ENCODE peak calls at places on chromosomes 16 and 17, in five cellular contexts. B is stomach, G is endothelial cell of umbilical vein, W is adrenal gland, V is transverse colon. K is an unnamed sample. For H3K4me1, the result is how much of the 10 kb centered on the place peaks cover.

GRCh38 chr16:61890346-61890745 is 145.9 kb downstream of the CDH8 start:
- DNase-seq in B (no peak), G (no peak), W (no peak), V (no peak), K (no peak)

GRCh38 chr16:30025156-30025555 is 2.2 kb downstream of the C16orf92 start:
- DNase-seq in B (no peak), G (no peak), W (no peak), V (no peak), K (no peak)

GRCh38 chr17:17350491-17351355 is 47.5 kb downstream of the NT5M start:
- DNase-seq in B (peak), G (no peak), W (no peak), V (no peak), K (no peak)

GRCh38 chr17:82300707-82301270 is 16.6 kb downstream of the CD7 start:
- DNase-seq in B (peak), G (peak), W (peak), V (peak), K (peak)

GRCh38 chr16:28869201-28869600 is 5.6 kb downstream of the SH2B1 start:
- DNase-seq in B (no peak), G (no peak), W (no peak), V (no peak), K (no peak)

GRCh38 chr16:88060524-88061219 is 109.4 kb downstream of the BANP start:
- DNase-seq in B (no peak), G (no peak), W (no peak), V (no peak), K (no peak)

GRCh38 chr16:79954920-79955705 is 354.6 kb upstream of the MAF start:
- DNase-seq in B (no peak), G (no peak), W (no peak), V (no peak), K (no peak)

GRCh38 chr16:20866161-20866772 is 33.9 kb downstream of the DCUN1D3 start:
- DNase-seq in B (peak), G (peak), W (peak), V (peak), K (no peak)

GRCh38 chr17:42287305-42288077 is 807 bp upstream of the STAT5A start:
- DNase-seq in B (peak), G (peak), W (peak), V (peak), K (no peak)

GRCh38 chr17:48505788-48506187 is 25.0 kb downstream of the HOXB1 start:
- DNase-seq in B (no peak), G (peak), W (peak), V (no peak), K (no peak)

GRCh38 chr16:11361751-11362742 is 16.8 kb downstream of the RMI2 start:
- DNase-seq in B (no peak), G (no peak), W (no peak), V (no peak), K (no peak)

GRCh38 chr16:78727536-78727935 is 628.1 kb downstream of the WWOX start:
- DNase-seq in B (no peak), G (no peak), W (no peak), V (no peak), K (no peak)

GRCh38 chr16:26012376-26012775 is 320.6 kb downstream of the HS3ST4 start:
- DNase-seq in B (no peak), G (no peak), W (no peak), V (no peak), K (no peak)

GRCh38 chr17:82696916-82697807 is 1.3 kb downstream of the RAB40B start:
- DNase-seq in B (peak), G (no peak), W (no peak), V (no peak), K (no peak)

GRCh38 chr16:55480228-55480655 is 1.2 kb downstream of the MMP2 start:
- DNase-seq in B (peak), G (peak), W (peak), V (peak), K (peak)

DNA sequence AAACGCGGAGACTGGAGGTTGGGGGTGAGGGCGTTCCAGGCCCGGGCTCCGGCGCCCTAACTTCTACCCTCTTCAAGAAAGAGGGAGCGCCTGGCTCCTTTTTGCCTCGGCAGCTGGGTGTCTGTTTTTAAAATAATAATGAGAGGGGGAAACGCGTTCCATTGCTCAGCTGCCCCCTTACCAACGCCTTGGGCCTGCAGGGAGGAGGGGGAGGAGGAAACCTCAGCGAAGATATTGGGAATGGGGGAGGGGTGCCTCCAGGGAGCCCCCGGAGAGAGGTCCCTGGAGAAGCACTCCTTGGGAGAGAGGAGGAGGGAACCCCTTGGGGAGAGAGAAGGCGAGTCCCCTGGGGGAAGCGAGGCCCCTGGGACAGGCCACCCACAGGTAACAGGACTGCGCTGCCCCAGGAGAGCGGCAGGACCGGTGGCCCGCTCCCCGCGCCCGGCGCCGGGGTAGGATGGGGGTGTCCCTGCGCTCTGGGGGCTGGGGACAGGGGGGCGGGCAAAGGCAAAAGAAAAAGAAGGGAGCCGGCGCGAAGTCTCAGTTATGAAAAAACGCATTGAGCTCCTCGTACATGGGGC is 2.7 kb downstream of the NEUROD2 start:
- DNase-seq in B (no peak), G (no peak), W (no peak), V (no peak), K (no peak)
- H3K4me1 ChIP-seq in B (half or more), G (under half), W (under half), V (under half), K (under half)

DNA sequence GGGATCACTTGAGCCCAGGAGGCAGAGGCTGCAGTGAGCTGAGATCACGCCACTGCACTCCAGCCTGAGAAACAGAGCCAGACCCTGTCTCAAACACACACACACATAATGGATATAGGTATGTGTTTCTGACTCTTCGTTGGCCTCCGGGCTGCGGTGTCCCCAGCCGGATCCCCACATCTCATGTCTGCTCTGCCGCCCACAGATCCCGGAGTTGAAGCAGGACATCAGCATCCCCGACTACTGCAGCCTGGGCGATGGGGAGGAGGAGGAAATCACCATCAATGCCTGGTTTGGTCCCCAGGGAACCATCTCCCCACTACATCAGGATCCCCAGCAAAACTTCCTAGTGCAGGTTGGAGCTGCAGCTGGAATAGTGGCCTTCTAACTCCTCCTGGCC is 15.4 kb downstream of the KDM8 start:
- DNase-seq in B (no peak), G (no peak), W (no peak), V (no peak), K (no peak)
- H3K4me3 ChIP-seq in B (no peak), G (no peak), W (no peak), V (no peak), K (no peak)

GRCh38 chr16:85840395-85840794 is 40.9 kb downstream of the COX4I1 start:
- DNase-seq in B (no peak), G (no peak), W (no peak), V (no peak), K (no peak)

GRCh38 chr16:85839681-85840240 is 40.3 kb downstream of the COX4I1 start:
- DNase-seq in B (no peak), G (no peak), W (no peak), V (no peak), K (no peak)

GRCh38 chr16:85842435-85842834 is 42.9 kb downstream of the COX4I1 start:
- DNase-seq in B (no peak), G (no peak), W (no peak), V (no peak), K (no peak)

GRCh38 chr16:85838876-85839585 is 39.5 kb downstream of the COX4I1 start:
- DNase-seq in B (no peak), G (no peak), W (no peak), V (no peak), K (peak)

GRCh38 chr16:85840801-85841200 is 41.3 kb downstream of the COX4I1 start:
- DNase-seq in B (no peak), G (no peak), W (no peak), V (no peak), K (no peak)
- TF ChIP-seq POLR2A in B (no peak), G (no peak), W (no peak), V (no peak), K (no peak)

GRCh38 chr17:182164-182751 is 808 bp upstream of the DOC2B start:
- DNase-seq in B (peak), G (no peak), W (no peak), V (no peak), K (peak)
- H3K4me1 ChIP-seq in B (under half), G (under half), W (under half), V (under half), K (under half)

DNA sequence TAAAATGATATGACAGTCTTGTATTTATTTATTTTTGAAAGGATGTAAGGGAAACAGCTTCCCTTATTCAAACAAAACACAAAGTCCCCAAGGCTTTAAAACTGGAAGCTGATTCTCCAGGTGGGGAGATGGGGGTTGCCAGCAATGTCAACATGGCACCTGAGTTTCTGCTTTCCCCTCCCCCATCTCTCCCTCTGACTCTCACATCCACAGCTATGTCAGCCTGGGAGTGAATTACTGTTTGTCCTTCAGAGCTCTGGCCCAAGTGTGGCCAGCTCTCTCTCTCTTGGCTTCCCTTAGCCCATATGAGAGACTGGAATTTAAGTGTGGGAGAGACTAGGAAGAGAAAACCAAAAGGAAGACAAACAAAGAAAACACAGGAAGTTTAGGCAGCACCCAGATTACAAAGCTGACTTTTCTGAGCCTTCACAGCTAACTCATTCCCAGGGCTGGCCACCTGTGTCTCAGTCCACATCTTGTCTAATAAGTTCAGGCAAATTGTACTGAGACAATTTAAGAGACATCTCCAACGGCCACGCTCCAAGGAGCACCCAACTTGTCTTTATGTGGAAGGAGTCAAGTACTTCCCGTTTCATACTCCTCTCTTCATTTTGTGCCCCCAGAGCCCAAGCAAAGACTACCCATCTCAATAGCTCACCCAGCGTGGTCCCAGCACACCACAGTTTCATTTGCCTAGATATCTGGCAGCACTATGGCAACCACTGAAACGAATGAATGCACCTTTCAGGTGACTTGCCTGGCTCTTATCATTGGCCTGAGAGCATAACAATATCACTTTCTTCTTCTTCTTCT is 69.2 kb downstream of the SOX9 start:
- DNase-seq in B (no peak), G (no peak), W (no peak), V (no peak), K (no peak)
- H3K4me3 ChIP-seq in B (no peak), G (no peak), W (no peak), V (no peak), K (no peak)

GRCh38 chr17:76080207-76080933 is 1.4 kb downstream of the ZACN start:
- DNase-seq in B (no peak), G (no peak), W (no peak), V (no peak), K (no peak)
- TF ChIP-seq POLR2A in B (no peak), G (no peak), W (no peak), V (no peak), K (no peak)

DNA sequence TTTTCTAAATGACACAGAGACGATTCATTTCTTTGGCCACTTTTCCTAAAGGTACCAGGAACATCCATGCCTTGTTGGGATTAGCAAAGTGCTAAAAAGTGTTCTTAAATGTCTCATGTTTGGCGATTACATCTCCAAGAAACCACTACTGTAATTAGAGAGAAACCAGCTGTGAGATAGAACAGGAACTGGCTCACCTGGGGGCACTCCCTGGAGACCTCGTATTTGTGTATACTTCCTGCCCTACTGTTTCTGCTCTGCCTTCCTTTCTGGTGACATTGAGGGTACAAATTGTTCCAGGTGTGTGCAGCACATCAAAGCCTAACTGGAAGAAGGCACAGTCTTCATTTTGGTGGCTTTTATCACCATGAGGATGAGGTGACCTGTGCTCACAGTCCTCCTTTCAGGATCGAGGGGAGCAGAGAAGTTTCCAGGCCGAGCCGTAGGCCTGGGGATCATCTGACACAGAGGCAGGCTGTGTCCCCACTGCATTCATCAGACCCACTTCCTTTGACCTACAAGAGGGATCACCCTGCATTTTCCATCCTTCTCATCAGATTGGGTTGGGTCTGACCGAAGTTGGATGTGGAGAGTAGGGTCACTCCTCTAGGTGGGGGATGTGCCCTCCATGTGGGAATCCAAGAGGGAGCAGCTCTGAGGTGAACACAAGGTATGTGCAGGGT is 23.7 kb downstream of the CCL4 start:
- DNase-seq in B (no peak), G (no peak), W (no peak), V (no peak), K (no peak)
- H3K4me1 ChIP-seq in B (under half), G (under half), W (under half), V (under half), K (under half)

GRCh38 chr17:56678249-56679144 is 85.0 kb downstream of the NOG start:
- DNase-seq in B (no peak), G (no peak), W (no peak), V (no peak), K (no peak)

GRCh38 chr17:56681561-56682266 is 88.2 kb downstream of the NOG start:
- DNase-seq in B (no peak), G (peak), W (no peak), V (no peak), K (no peak)

GRCh38 chr17:56679148-56679766 is 85.8 kb downstream of the NOG start:
- DNase-seq in B (no peak), G (peak), W (no peak), V (no peak), K (no peak)

GRCh38 chr17:56679767-56680422 is 86.4 kb downstream of the NOG start:
- DNase-seq in B (no peak), G (no peak), W (no peak), V (no peak), K (no peak)

DNA sequence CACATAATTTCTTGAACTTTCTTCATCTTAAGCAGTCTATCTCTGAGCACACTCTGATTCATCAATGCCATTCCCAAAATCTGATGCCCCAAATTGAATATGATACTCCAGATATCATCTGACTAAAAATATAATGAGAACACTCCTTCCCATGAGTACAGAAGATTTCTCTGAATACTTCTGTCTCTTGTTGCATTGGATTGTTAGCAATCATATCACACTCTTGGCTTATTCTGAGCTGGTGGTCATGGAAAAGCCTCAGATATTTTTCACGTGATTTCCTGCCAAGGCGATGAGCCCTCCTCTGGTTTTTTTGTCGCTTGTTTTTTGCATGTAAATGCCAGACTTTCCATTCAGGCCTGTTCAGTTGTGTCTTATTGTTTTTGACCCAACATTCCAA is 87.2 kb downstream of the NOG start:
- DNase-seq in B (no peak), G (no peak), W (no peak), V (no peak), K (no peak)
- H3K4me3 ChIP-seq in B (no peak), G (no peak), W (no peak), V (no peak), K (no peak)

GRCh38 chr17:50150354-50151040 is at the start of gene PPP1R9B:
- DNase-seq in B (no peak), G (no peak), W (no peak), V (no peak), K (no peak)
- TF ChIP-seq POLR2A in B (no peak), G (no peak), W (no peak), V (no peak), K (peak)

DNA sequence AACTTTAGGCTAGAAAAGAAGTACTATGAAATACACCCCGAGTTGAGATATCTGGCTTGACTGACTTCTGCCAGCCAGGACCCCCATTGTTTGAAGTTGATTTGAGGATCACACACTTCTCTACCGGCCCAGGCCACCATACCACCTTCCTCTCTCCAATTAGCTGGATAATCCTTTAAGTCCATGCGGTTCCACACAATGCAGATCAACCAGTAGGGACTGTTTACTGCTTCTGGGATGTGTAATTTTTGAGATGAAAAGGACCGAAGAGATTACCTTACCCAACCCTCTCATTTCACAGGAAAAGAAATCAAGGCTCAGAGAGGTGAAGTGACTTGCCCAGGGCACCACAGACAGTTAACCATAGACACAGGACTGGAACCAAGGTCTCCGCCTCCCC is 20.5 kb downstream of the ERN1 start:
- DNase-seq in B (no peak), G (no peak), W (no peak), V (no peak), K (peak)
- H3K4me1 ChIP-seq in B (half or more), G (under half), W (half or more), V (under half), K (under half)

K was measured in right lobe of liver.